ENCODE peak calls at places on chromosomes 5 and 9, in five cellular contexts. G is HS-5; H is NCI-H446; Q is stimulated activated CD4-positive, alpha-beta T cell treated with anti-CD3 and anti-CD28 coated beads, TNF-alpha, amount 100 ng/mL, for 1 hour; F is NCI-H2029. D is an unnamed sample.

GRCh38 chr5:10330511-10331105 is 22.9 kb upstream of the MARCHF6 start:
- DNase-seq in Q (no peak), H (peak; percentile 72), F (no peak), G (no peak), D (no peak)

GRCh38 chr5:55363861-55364260 is 56.1 kb downstream of the MTREX start:
- DNase-seq in H (no peak), Q (no peak), F (no peak), G (no peak), D (no peak)

GRCh38 chr9:116163293-116164055 is 9.9 kb downstream of the PAPPA start:
- DNase-seq in F (no peak), G (no peak), Q (no peak), H (peak; percentile 1), D (no peak)

GRCh38 chr9:14692536-14692917 is 705 bp downstream of the ZDHHC21 start:
- DNase-seq in G (no peak), H (peak; percentile 33), F (no peak), Q (no peak), D (peak; percentile 76)

GRCh38 chr5:173872887-173873286 is 15.3 kb upstream of the CPEB4 start:
- DNase-seq in Q (no peak), F (no peak), G (no peak), H (no peak), D (no peak)

GRCh38 chr5:94884294-94884693 is 265.8 kb downstream of the SLF1 start:
- DNase-seq in G (no peak), F (no peak), H (no peak), Q (no peak), D (no peak)

GRCh38 chr5:72477176-72477575 is 30.0 kb downstream of the ZNF366 start:
- DNase-seq in H (peak; percentile 57), G (no peak), F (peak; percentile 16), Q (no peak), D (no peak)

GRCh38 chr5:171129308-171129707 is 179.7 kb upstream of the TLX3 start:
- DNase-seq in G (no peak), F (no peak), H (no peak), Q (no peak), D (no peak)